ENCODE peak calls at places on chromosome 16, in six cellular contexts. S is BJ, Z is esophagus squamous epithelium, H is NCI-H1092, D is tibial nerve, B is mesothelial cell of epicardium. G is an unnamed sample.

GRCh38 chr16:50301626-50302471 is 35.5 kb downstream of the ADCY7 start:
- DNase-seq in Z (no peak), B (no peak), D (no peak), S (no peak), H (no peak), G (no peak)

GRCh38 chr16:49594706-49595534 is 221.3 kb downstream of the C16orf78 start:
- DNase-seq in H (no peak), Z (no peak), D (no peak), S (no peak), B (no peak), G (no peak)

GRCh38 chr16:74667215-74667765 is 613 bp upstream of the RFWD3 start:
- DNase-seq in H (peak; percentile 15), D (no peak), B (no peak), Z (no peak), S (peak; percentile 0), G (no peak)

GRCh38 chr16:51245306-51245705 is 94.2 kb upstream of the SALL1 start:
- DNase-seq in D (no peak), S (no peak), B (no peak), H (no peak), Z (no peak), G (no peak)

GRCh38 chr16:49491111-49491670 is 117.6 kb downstream of the C16orf78 start:
- DNase-seq in Z (no peak), H (no peak), B (no peak), S (no peak), D (no peak), G (peak; percentile 67)

GRCh38 chr16:89013111-89013510 is 36.1 kb upstream of the CBFA2T3 start:
- DNase-seq in Z (no peak), B (no peak), S (no peak), D (no peak), H (no peak), G (no peak)

GRCh38 chr16:49859139-49859947 is 3.4 kb upstream of the ZNF423 start:
- DNase-seq in H (no peak), B (no peak), S (no peak), Z (no peak), D (no peak), G (peak; percentile 56)

GRCh38 chr16:25224731-25225319 is 8.1 kb downstream of the AQP8 start:
- DNase-seq in B (no peak), Z (no peak), H (no peak), D (no peak), S (no peak), G (no peak)